ENCODE peak calls at places on chromosomes 1 and 21, in seven cellular contexts. One of them, this sample, is unnamed.

GRCh38 chr1:54816130-54816529 is 15.0 kb upstream of the TTC22 start:
- DNase-seq in left lung: no peak
- DNase-seq in A549: no peak
- DNase-seq in lower leg skin: no peak
- DNase-seq in fibroblast of lung: no peak
- DNase-seq in uterus: no peak
- DNase-seq in endothelial cell: no peak
- DNase-seq in this sample: no peak

GRCh38 chr1:235127774-235128452 is 724 bp downstream of the TOMM20 start:
- DNase-seq in lower leg skin: no peak
- DNase-seq in left lung: no peak
- DNase-seq in uterus: no peak
- DNase-seq in A549: no peak
- DNase-seq in fibroblast of lung: no peak
- DNase-seq in endothelial cell: no peak
- DNase-seq in this sample: no peak

GRCh38 chr1:38533772-38534472 is 325.6 kb downstream of the RRAGC start:
- DNase-seq in lower leg skin: no peak
- DNase-seq in uterus: no peak
- DNase-seq in fibroblast of lung: no peak
- DNase-seq in A549: no peak
- DNase-seq in endothelial cell: no peak
- DNase-seq in left lung: no peak
- DNase-seq in this sample: no peak

GRCh38 chr1:55378582-55378981 is 163.4 kb upstream of the USP24 start:
- DNase-seq in uterus: peak
- DNase-seq in A549: no peak
- DNase-seq in lower leg skin: peak
- DNase-seq in left lung: no peak
- DNase-seq in fibroblast of lung: peak
- DNase-seq in endothelial cell: peak
- DNase-seq in this sample: no peak

GRCh38 chr21:44537930-44538911 is 1.8 kb downstream of the KRTAP10-1 start:
- DNase-seq in lower leg skin: no peak
- DNase-seq in A549: no peak
- DNase-seq in fibroblast of lung: no peak
- DNase-seq in uterus: no peak
- DNase-seq in left lung: no peak
- DNase-seq in endothelial cell: no peak
- DNase-seq in this sample: no peak

GRCh38 chr1:185352067-185352466 is 35.0 kb upstream of the IVNS1ABP start:
- DNase-seq in fibroblast of lung: peak
- DNase-seq in left lung: no peak
- DNase-seq in uterus: no peak
- DNase-seq in endothelial cell: no peak
- DNase-seq in A549: no peak
- DNase-seq in lower leg skin: no peak
- DNase-seq in this sample: no peak

GRCh38 chr1:115056395-115056798 is 26.8 kb downstream of the TSHB start:
- DNase-seq in left lung: no peak
- DNase-seq in A549: no peak
- DNase-seq in lower leg skin: no peak
- DNase-seq in uterus: peak
- DNase-seq in endothelial cell: no peak
- DNase-seq in fibroblast of lung: peak
- DNase-seq in this sample: no peak

GRCh38 chr1:43285269-43285986 is at the start of gene C1orf210:
- DNase-seq in fibroblast of lung: no peak
- DNase-seq in A549: no peak
- DNase-seq in lower leg skin: peak
- DNase-seq in uterus: no peak
- DNase-seq in left lung: peak
- DNase-seq in endothelial cell: no peak
- DNase-seq in this sample: peak

GRCh38 chr1:153532161-153532560 is 3.6 kb downstream of the S100A6 start:
- DNase-seq in fibroblast of lung: no peak
- DNase-seq in uterus: no peak
- DNase-seq in left lung: no peak
- DNase-seq in lower leg skin: no peak
- DNase-seq in A549: no peak
- DNase-seq in endothelial cell: no peak
- DNase-seq in this sample: no peak

GRCh38 chr1:208060495-208060894 is 149.6 kb upstream of the CD34 start:
- DNase-seq in A549: no peak
- DNase-seq in endothelial cell: no peak
- DNase-seq in left lung: no peak
- DNase-seq in lower leg skin: no peak
- DNase-seq in fibroblast of lung: no peak
- DNase-seq in uterus: no peak
- DNase-seq in this sample: no peak

GRCh38 chr21:41580758-41581554 is 73.0 kb upstream of the TMPRSS2 start:
- DNase-seq in A549: no peak
- DNase-seq in lower leg skin: no peak
- DNase-seq in fibroblast of lung: no peak
- DNase-seq in endothelial cell: no peak
- DNase-seq in uterus: no peak
- DNase-seq in left lung: no peak
- DNase-seq in this sample: peak

GRCh38 chr1:242129103-242129502 is 130.2 kb upstream of the MAP1LC3C start:
- DNase-seq in A549: peak
- DNase-seq in lower leg skin: no peak
- DNase-seq in left lung: no peak
- DNase-seq in fibroblast of lung: peak
- DNase-seq in endothelial cell: no peak
- DNase-seq in uterus: no peak
- DNase-seq in this sample: no peak
- TF ChIP-seq CTCF in A549: no peak
- TF ChIP-seq CTCF in lower leg skin: no peak
- TF ChIP-seq CTCF in left lung: no peak
- TF ChIP-seq CTCF in fibroblast of lung: no peak
- TF ChIP-seq CTCF in endothelial cell: no peak
- TF ChIP-seq CTCF in uterus: no peak
- TF ChIP-seq CTCF in this sample: peak

GRCh38 chr1:32361674-32362473 is 411 bp downstream of the FAM229A start:
- DNase-seq in uterus: peak
- DNase-seq in A549: no peak
- DNase-seq in left lung: peak
- DNase-seq in lower leg skin: no peak
- DNase-seq in fibroblast of lung: peak
- DNase-seq in endothelial cell: peak
- DNase-seq in this sample: peak
- TF ChIP-seq CTCF in uterus: peak
- TF ChIP-seq CTCF in A549: no peak
- TF ChIP-seq CTCF in left lung: peak
- TF ChIP-seq CTCF in lower leg skin: no peak
- TF ChIP-seq CTCF in fibroblast of lung: peak
- TF ChIP-seq CTCF in endothelial cell: no peak
- TF ChIP-seq CTCF in this sample: no peak

GRCh38 chr21:33374874-33375644 is 28.2 kb upstream of the IFNGR2 start:
- DNase-seq in fibroblast of lung: no peak
- DNase-seq in A549: no peak
- DNase-seq in endothelial cell: no peak
- DNase-seq in uterus: no peak
- DNase-seq in lower leg skin: no peak
- DNase-seq in left lung: no peak
- DNase-seq in this sample: no peak
- TF ChIP-seq CTCF in fibroblast of lung: no peak
- TF ChIP-seq CTCF in A549: no peak
- TF ChIP-seq CTCF in endothelial cell: no peak
- TF ChIP-seq CTCF in uterus: no peak
- TF ChIP-seq CTCF in lower leg skin: no peak
- TF ChIP-seq CTCF in left lung: peak
- TF ChIP-seq CTCF in this sample: peak

DNA sequence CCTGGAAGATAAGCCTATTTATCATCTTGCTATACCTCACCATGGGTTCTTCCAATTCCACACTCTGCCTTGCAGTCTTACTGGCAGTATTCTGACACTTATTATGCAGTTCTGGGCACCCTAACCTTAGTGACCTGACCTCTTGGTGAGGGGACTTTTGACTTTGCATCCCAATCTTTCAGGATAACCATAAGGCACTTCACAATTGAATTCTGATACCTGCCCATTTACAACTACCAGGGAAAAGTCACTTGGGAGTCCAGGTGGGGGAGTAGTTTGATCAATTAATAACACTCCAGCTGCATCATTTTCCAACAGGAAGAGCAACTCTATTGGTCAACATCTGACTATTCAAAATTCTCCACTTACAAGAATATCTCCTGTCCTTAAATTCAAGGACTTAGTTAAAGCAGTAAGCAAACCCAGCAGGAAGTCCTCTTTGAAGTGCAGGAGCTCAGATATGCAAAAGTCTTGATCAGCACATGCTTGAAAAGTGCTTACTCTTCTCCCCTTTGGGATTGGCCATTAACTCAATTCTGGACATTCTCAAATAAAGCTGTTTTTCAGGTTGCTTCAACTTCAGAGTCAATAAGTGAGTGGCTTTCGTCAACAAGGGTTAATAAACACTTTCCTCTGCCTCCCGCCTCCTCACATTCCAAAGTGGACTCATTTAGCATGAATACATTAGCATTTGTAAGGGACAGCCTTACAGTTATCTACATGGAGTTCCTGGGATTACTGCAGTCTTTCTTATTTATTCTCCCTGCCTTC is 177.4 kb upstream of the NRIP1 start:
- DNase-seq in left lung: no peak
- DNase-seq in lower leg skin: no peak
- DNase-seq in fibroblast of lung: no peak
- DNase-seq in A549: no peak
- DNase-seq in endothelial cell: no peak
- DNase-seq in uterus: no peak
- DNase-seq in this sample: no peak
- TF ChIP-seq CTCF in left lung: no peak
- TF ChIP-seq CTCF in lower leg skin: no peak
- TF ChIP-seq CTCF in fibroblast of lung: no peak
- TF ChIP-seq CTCF in A549: no peak
- TF ChIP-seq CTCF in endothelial cell: no peak
- TF ChIP-seq CTCF in uterus: no peak
- TF ChIP-seq CTCF in this sample: no peak

DNA sequence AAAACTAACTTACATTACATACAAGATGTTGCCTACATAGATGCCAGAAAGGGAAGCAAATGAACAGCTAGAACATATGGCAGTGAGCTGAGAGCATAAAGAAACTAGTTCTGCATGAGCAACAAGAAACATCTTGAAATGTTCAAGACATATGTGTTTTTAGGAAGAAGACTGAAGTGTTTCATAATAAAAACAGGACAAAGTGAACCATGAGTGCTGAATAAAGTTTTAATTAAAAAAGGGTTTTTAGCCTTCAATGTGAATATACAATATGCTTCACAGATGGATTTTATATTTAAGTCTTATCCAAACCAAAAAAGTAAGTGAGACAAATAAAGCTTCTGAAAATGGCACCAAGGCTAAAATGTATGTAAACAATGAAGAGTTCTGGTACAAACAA is 39.5 kb downstream of the SLC5A9 start:
- DNase-seq in uterus: no peak
- DNase-seq in endothelial cell: no peak
- DNase-seq in fibroblast of lung: no peak
- DNase-seq in lower leg skin: no peak
- DNase-seq in A549: no peak
- DNase-seq in left lung: no peak
- DNase-seq in this sample: no peak
- TF ChIP-seq CTCF in uterus: no peak
- TF ChIP-seq CTCF in endothelial cell: no peak
- TF ChIP-seq CTCF in fibroblast of lung: no peak
- TF ChIP-seq CTCF in lower leg skin: no peak
- TF ChIP-seq CTCF in A549: no peak
- TF ChIP-seq CTCF in left lung: no peak
- TF ChIP-seq CTCF in this sample: no peak

DNA sequence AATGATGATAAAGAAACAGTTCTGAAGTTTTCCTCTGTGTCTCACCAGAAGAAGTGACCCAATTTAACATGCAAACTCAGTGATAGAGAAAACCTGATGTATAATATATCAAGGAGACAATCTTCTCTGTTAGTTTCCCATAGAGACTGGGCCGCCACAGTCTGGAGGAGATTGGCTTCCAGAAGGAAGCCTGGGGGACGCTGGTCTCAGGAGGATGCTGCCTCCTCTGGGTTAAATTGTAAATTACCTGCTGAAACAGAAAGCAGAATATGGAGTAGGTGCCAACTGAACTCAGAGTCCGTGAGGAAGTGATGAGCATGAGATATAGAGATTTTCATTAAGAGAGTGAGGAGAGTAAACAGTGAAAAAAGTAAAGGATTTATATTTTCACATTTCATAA is 15.8 kb downstream of the OR14I1 start:
- DNase-seq in A549: no peak
- DNase-seq in uterus: no peak
- DNase-seq in fibroblast of lung: no peak
- DNase-seq in lower leg skin: no peak
- DNase-seq in endothelial cell: no peak
- DNase-seq in left lung: no peak
- DNase-seq in this sample: no peak
- TF ChIP-seq CTCF in A549: peak
- TF ChIP-seq CTCF in uterus: no peak
- TF ChIP-seq CTCF in fibroblast of lung: no peak
- TF ChIP-seq CTCF in lower leg skin: no peak
- TF ChIP-seq CTCF in endothelial cell: no peak
- TF ChIP-seq CTCF in left lung: no peak
- TF ChIP-seq CTCF in this sample: no peak

GRCh38 chr1:228793032-228793431 is 57.8 kb downstream of the RHOU start:
- DNase-seq in left lung: no peak
- DNase-seq in endothelial cell: no peak
- DNase-seq in uterus: no peak
- DNase-seq in lower leg skin: no peak
- DNase-seq in A549: no peak
- DNase-seq in fibroblast of lung: no peak
- DNase-seq in this sample: no peak
- TF ChIP-seq CTCF in left lung: no peak
- TF ChIP-seq CTCF in endothelial cell: no peak
- TF ChIP-seq CTCF in uterus: no peak
- TF ChIP-seq CTCF in lower leg skin: no peak
- TF ChIP-seq CTCF in A549: no peak
- TF ChIP-seq CTCF in fibroblast of lung: no peak
- TF ChIP-seq CTCF in this sample: no peak